ENCODE peak calls at places on chromosomes 5 and 9, in seven cellular contexts. R is NCI-H2081; I is A172; L is hepatocyte; P is mesenchymal stem cell; Z is activated T-helper 2 cell treated with anti-CD3 and anti-CD28 coated beads, Interferon-gamma antibody, Interleukin-2, Interleukin-4, amounts not matched to agents 10 μg/mL and 5 μg/mL and 100 μg/mL, durations not matched to agents 14 hours and 24 hours and 36 hours; A is HFF-Myc. J is an unnamed sample.
A peak's percentile ranks its signal among the peaks of the same experiment; 100 is the strongest.

GRCh38 chr9:133144142-133144886 is 19.4 kb downstream of the GBGT1 start:
- DNase-seq in R (peak; percentile 65), I (peak; percentile 46), L (peak; percentile 89), P (peak; percentile 79), Z (peak; percentile 94), A (no peak), J (peak; percentile 83)

GRCh38 chr5:151923865-151924264 is 786 bp downstream of the GLRA1 start:
- DNase-seq in R (peak; percentile 10), I (peak; percentile 16), L (no peak), P (no peak), Z (no peak), A (no peak), J (peak; percentile 8)

GRCh38 chr5:133025804-133026663 is at the start of gene ZCCHC10:
- DNase-seq in R (peak; percentile 91), I (peak; percentile 89), L (peak; percentile 98), P (peak; percentile 95), Z (peak; percentile 89), A (peak; percentile 79), J (peak; percentile 96)

GRCh38 chr5:82183828-82184227 is 94.3 kb downstream of the RPS23 start:
- DNase-seq in R (no peak), I (no peak), L (no peak), P (peak; percentile 79), Z (no peak), A (no peak), J (no peak)

GRCh38 chr5:54883374-54884194 is 101.8 kb downstream of the ESM1 start:
- DNase-seq in R (no peak), I (no peak), L (peak; percentile 79), P (peak; percentile 50), Z (no peak), A (no peak), J (peak; percentile 49)

GRCh38 chr5:41507501-41507900 is 2.9 kb downstream of the PLCXD3 start:
- DNase-seq in R (no peak), I (no peak), L (no peak), P (no peak), Z (no peak), A (no peak), J (no peak)

GRCh38 chr5:142614054-142614453 is 71.8 kb downstream of the FGF1 start:
- DNase-seq in R (no peak), I (no peak), L (no peak), P (no peak), Z (no peak), A (no peak), J (no peak)

GRCh38 chr9:108727580-108728056 is 128.2 kb downstream of the ACTL7B start:
- DNase-seq in R (no peak), I (no peak), L (no peak), P (no peak), Z (no peak), A (no peak), J (no peak)

GRCh38 chr9:137049544-137050449 is 3.8 kb upstream of the NPDC1 start:
- DNase-seq in R (peak; percentile 38), I (peak; percentile 68), L (peak; percentile 80), P (peak; percentile 32), Z (no peak), A (no peak), J (peak; percentile 76)

GRCh38 chr5:173016069-173016455 is 32.5 kb downstream of the ATP6V0E1 start:
- DNase-seq in R (no peak), I (no peak), L (no peak), P (no peak), Z (no peak), A (no peak), J (no peak)

J was measured in dermis blood vessel endothelial cell.